ENCODE peak calls at places on chromosomes 11 and 22, in five cellular contexts. Q is stimulated activated CD4-positive, alpha-beta T cell treated with anti-CD3 and anti-CD28 coated beads, TNF-alpha, amount 100 ng/mL, for 24 hours; N is NT2/D1; P is A172; D is hepatocyte. L is an unnamed sample.

GRCh38 chr22:19060356-19061009 is 61.7 kb downstream of the DGCR2 start:
- DNase-seq in Q (no peak), N (no peak), P (peak; percentile 35), D (peak; percentile 29), L (no peak)

GRCh38 chr11:128689946-128690745 is 3.7 kb upstream of the FLI1 start:
- DNase-seq in Q (no peak), N (no peak), P (no peak), D (no peak), L (no peak)

GRCh38 chr11:69447786-69448185 is 33.7 kb upstream of the LINC01488 start:
- DNase-seq in Q (no peak), N (no peak), P (peak; percentile 71), D (no peak), L (no peak)

GRCh38 chr11:57290288-57290687 is 34.5 kb downstream of the TNKS1BP1 start:
- DNase-seq in Q (no peak), N (no peak), P (no peak), D (no peak), L (no peak)

GRCh38 chr11:36492724-36493304 is 17.3 kb downstream of the TRAF6 start:
- DNase-seq in Q (no peak), N (no peak), P (peak; percentile 52), D (peak; percentile 59), L (no peak)

GRCh38 chr11:105156231-105156630 is 16.7 kb upstream of the CARD18 start:
- DNase-seq in Q (no peak), N (no peak), P (no peak), D (no peak), L (no peak)

GRCh38 chr11:68121067-68121899 is at the start of gene CHKA:
- DNase-seq in Q (peak; percentile 76), N (peak; percentile 89), P (peak; percentile 71), D (peak; percentile 99), L (peak; percentile 98)

GRCh38 chr11:74011360-74012071 is 2.6 kb upstream of the UCP3 start:
- DNase-seq in Q (peak; percentile 13), N (no peak), P (no peak), D (no peak), L (no peak)

GRCh38 chr11:47607380-47607779 is 13.2 kb upstream of the C1QTNF4 start:
- DNase-seq in Q (no peak), N (no peak), P (peak; percentile 20), D (peak; percentile 34), L (no peak)

GRCh38 chr11:121591405-121592033 is 138.8 kb upstream of the SORL1-AS1 start:
- DNase-seq in Q (peak; percentile 53), N (peak; percentile 77), P (peak; percentile 57), D (peak; percentile 88), L (no peak)

GRCh38 chr22:43471606-43472135 is 59.9 kb downstream of the MPPED1 start:
- DNase-seq in Q (no peak), N (no peak), P (no peak), D (no peak), L (no peak)

GRCh38 chr11:21635359-21635758 is 557.5 kb upstream of the ANO5 start:
- DNase-seq in Q (no peak), N (no peak), P (no peak), D (no peak), L (no peak)

GRCh38 chr11:110908401-110909106 is 196.3 kb upstream of the ARHGAP20 start:
- DNase-seq in Q (no peak), N (no peak), P (peak; percentile 6), D (peak; percentile 53), L (no peak)

GRCh38 chr11:64150481-64151239 is 15.3 kb downstream of the MACROD1 start:
- DNase-seq in Q (no peak), N (no peak), P (no peak), D (no peak), L (no peak)

GRCh38 chr22:44355688-44356070 is 42.9 kb upstream of the SHISAL1 start:
- DNase-seq in Q (no peak), N (no peak), P (no peak), D (no peak), L (no peak)

GRCh38 chr11:107590460-107591097 is 368 bp upstream of the ELMOD1 start:
- DNase-seq in Q (no peak), N (no peak), P (no peak), D (no peak), L (no peak)

GRCh38 chr22:40635008-40635939 is 1.2 kb downstream of the MRTFA start:
- DNase-seq in Q (no peak), N (no peak), P (no peak), D (no peak), L (no peak)

GRCh38 chr11:65112551-65113360 is 1.1 kb downstream of the TM7SF2 start:
- DNase-seq in Q (peak; percentile 50), N (no peak), P (no peak), D (peak; percentile 84), L (no peak)

GRCh38 chr11:27218498-27219038 is 144.4 kb downstream of the CCDC34 start:
- DNase-seq in Q (no peak), N (no peak), P (peak; percentile 86), D (no peak), L (no peak)

GRCh38 chr11:23359297-23359696 is 499.0 kb upstream of the CCDC179 start:
- DNase-seq in Q (no peak), N (no peak), P (peak; percentile 79), D (peak; percentile 64), L (no peak)

GRCh38 chr11:113695207-113695606 is 10.9 kb downstream of the TMPRSS5 start:
- DNase-seq in Q (no peak), N (no peak), P (no peak), D (no peak), L (no peak)

GRCh38 chr22:41330169-41330568 is 28.8 kb downstream of the ZC3H7B start:
- DNase-seq in Q (no peak), N (no peak), P (no peak), D (no peak), L (no peak)

GRCh38 chr11:134040386-134041297 is 28.2 kb upstream of the JAM3 start:
- DNase-seq in Q (no peak), N (no peak), P (peak; percentile 53), D (peak; percentile 72), L (peak; percentile 73)

GRCh38 chr22:29003975-29004646 is 57.5 kb downstream of the C22orf31 start:
- DNase-seq in Q (no peak), N (no peak), P (no peak), D (no peak), L (no peak)

GRCh38 chr11:1479006-1479677 is 7.4 kb downstream of the MOB2 start:
- DNase-seq in Q (no peak), N (no peak), P (no peak), D (no peak), L (no peak)

GRCh38 chr11:92018332-92018731 is 206.3 kb upstream of the FAT3 start:
- DNase-seq in Q (no peak), N (no peak), P (no peak), D (no peak), L (no peak)

GRCh38 chr22:17918840-17919239 is 105.5 kb downstream of the MICAL3 start:
- DNase-seq in Q (no peak), N (no peak), P (peak; percentile 54), D (no peak), L (no peak)

GRCh38 chr11:103851166-103851651 is 185.2 kb upstream of the DDI1 start:
- DNase-seq in Q (no peak), N (no peak), P (no peak), D (no peak), L (no peak)

GRCh38 chr11:109978895-109979294 is 114.3 kb upstream of the ZC3H12C start:
- DNase-seq in Q (no peak), N (no peak), P (no peak), D (no peak), L (no peak)

GRCh38 chr11:67437082-67437821 is at the start of gene PTPRCAP:
- DNase-seq in Q (no peak), N (no peak), P (no peak), D (no peak), L (no peak)

GRCh38 chr22:40661661-40662060 is 17.6 kb upstream of the MCHR1 start:
- DNase-seq in Q (no peak), N (no peak), P (no peak), D (no peak), L (no peak)

L was measured in osteocyte.